ENCODE peak calls at places on chromosomes 13 and 19, in four cellular contexts. One of them, this sample, is unnamed.
A peak's percentile ranks its signal among the peaks of the same experiment; 100 is the strongest.

GRCh38 chr13:27172495-27172842 is 858 bp upstream of the USP12 start:
- DNase-seq in mesenchymal stem cell: no peak
- DNase-seq in H1: no peak
- DNase-seq in H9: no peak
- DNase-seq in this sample: no peak

GRCh38 chr19:44803442-44804428 is 5.2 kb upstream of the BCAM start:
- DNase-seq in mesenchymal stem cell: no peak
- DNase-seq in H1: no peak
- DNase-seq in H9: no peak
- DNase-seq in this sample: no peak

GRCh38 chr13:97640236-97640635 is 206.3 kb downstream of the RAP2A start:
- DNase-seq in mesenchymal stem cell: no peak
- DNase-seq in H1: no peak
- DNase-seq in H9: no peak
- DNase-seq in this sample: no peak

GRCh38 chr13:30107126-30107525 is 200.2 kb downstream of the KATNAL1 start:
- DNase-seq in mesenchymal stem cell: no peak
- DNase-seq in H1: no peak
- DNase-seq in H9: no peak
- DNase-seq in this sample: no peak

GRCh38 chr13:57568865-57569264 is 62.7 kb upstream of the PCDH17 start:
- DNase-seq in mesenchymal stem cell: no peak
- DNase-seq in H1: no peak
- DNase-seq in H9: no peak
- DNase-seq in this sample: no peak

GRCh38 chr19:15812059-15812722 is 3.3 kb downstream of the OR10H1 start:
- DNase-seq in mesenchymal stem cell: no peak
- DNase-seq in H1: no peak
- DNase-seq in H9: no peak
- DNase-seq in this sample: no peak

GRCh38 chr13:41708648-41709175 is 251.4 kb downstream of the RGCC start:
- DNase-seq in mesenchymal stem cell: no peak
- DNase-seq in H1: no peak
- DNase-seq in H9: no peak
- DNase-seq in this sample: no peak

GRCh38 chr13:75481176-75482069 is 546 bp downstream of the TBC1D4 start:
- DNase-seq in mesenchymal stem cell: peak; percentile 53
- DNase-seq in H1: peak; percentile 86
- DNase-seq in H9: peak; percentile 52
- DNase-seq in this sample: peak; percentile 51

GRCh38 chr19:19740755-19741154 is 7.8 kb upstream of the ZNF14 start:
- DNase-seq in mesenchymal stem cell: no peak
- DNase-seq in H1: no peak
- DNase-seq in H9: peak; percentile 21
- DNase-seq in this sample: no peak

GRCh38 chr13:107284168-107284567 is 716.2 kb upstream of the ARGLU1 start:
- DNase-seq in mesenchymal stem cell: peak; percentile 76
- DNase-seq in H1: no peak
- DNase-seq in H9: no peak
- DNase-seq in this sample: no peak

GRCh38 chr13:85508683-85509329 is 290.4 kb downstream of the SLITRK6 start:
- DNase-seq in mesenchymal stem cell: no peak
- DNase-seq in H1: peak; percentile 47
- DNase-seq in H9: peak; percentile 59
- DNase-seq in this sample: no peak

GRCh38 chr19:48480476-48481190 is 11.5 kb downstream of the CYTH2 start:
- DNase-seq in mesenchymal stem cell: no peak
- DNase-seq in H1: no peak
- DNase-seq in H9: no peak
- DNase-seq in this sample: no peak

GRCh38 chr13:106034201-106034600 is 501.3 kb downstream of the EFNB2 start:
- DNase-seq in mesenchymal stem cell: peak; percentile 16
- DNase-seq in H1: no peak
- DNase-seq in H9: no peak
- DNase-seq in this sample: no peak

GRCh38 chr13:73622375-73622774 is 511.8 kb downstream of the KLF12 start:
- DNase-seq in mesenchymal stem cell: no peak
- DNase-seq in H1: no peak
- DNase-seq in H9: no peak
- DNase-seq in this sample: no peak

GRCh38 chr19:41860419-41861097 is 503 bp downstream of the RPS19 start:
- DNase-seq in mesenchymal stem cell: peak; percentile 5
- DNase-seq in H1: no peak
- DNase-seq in H9: no peak
- DNase-seq in this sample: no peak
- H2BK12ac ChIP-seq in mesenchymal stem cell: no peak overlapping the region
- H2BK12ac ChIP-seq in H1: no peak overlapping the region
- H2BK12ac ChIP-seq in H9: no peak overlapping the region
- H2BK12ac ChIP-seq in this sample: no peak overlapping the region

GRCh38 chr19:1261863-1262686 is 7.1 kb upstream of the CIRBP start:
- DNase-seq in mesenchymal stem cell: peak; percentile 54
- DNase-seq in H1: no peak
- DNase-seq in H9: no peak
- DNase-seq in this sample: no peak
- H3K23ac ChIP-seq in mesenchymal stem cell: peak overlapping the region; percentile 66
- H3K23ac ChIP-seq in H1: no peak overlapping the region
- H3K23ac ChIP-seq in H9: no peak overlapping the region
- H3K23ac ChIP-seq in this sample: peak overlapping the region; percentile 91

DNA sequence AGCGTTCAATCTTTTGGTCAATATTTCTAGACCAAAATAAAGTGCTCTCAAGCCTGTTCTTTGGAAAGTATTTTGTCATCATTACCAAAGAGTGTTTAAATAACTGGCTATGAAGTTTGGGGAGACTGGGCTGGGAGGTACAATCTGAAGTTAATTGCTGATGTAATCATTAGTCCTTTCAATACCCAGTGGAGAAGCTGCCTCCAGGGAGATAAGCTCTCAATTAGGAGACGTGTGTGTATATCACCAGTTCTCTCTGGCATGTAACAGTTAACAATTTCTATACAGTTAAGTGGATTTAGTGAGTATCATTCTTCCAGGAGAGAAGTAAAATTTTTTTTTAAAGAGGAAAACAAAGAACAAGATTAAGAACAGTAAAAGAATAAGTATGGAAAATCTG is 1.4 kb downstream of the COL4A1 start:
- DNase-seq in mesenchymal stem cell: no peak
- DNase-seq in H1: no peak
- DNase-seq in H9: no peak
- DNase-seq in this sample: no peak
- H3K9ac ChIP-seq in mesenchymal stem cell: peak overlapping the region; percentile 86
- H3K9ac ChIP-seq in H1: no peak overlapping the region
- H3K9ac ChIP-seq in H9: no peak overlapping the region
- H3K9ac ChIP-seq in this sample: no peak overlapping the region

DNA sequence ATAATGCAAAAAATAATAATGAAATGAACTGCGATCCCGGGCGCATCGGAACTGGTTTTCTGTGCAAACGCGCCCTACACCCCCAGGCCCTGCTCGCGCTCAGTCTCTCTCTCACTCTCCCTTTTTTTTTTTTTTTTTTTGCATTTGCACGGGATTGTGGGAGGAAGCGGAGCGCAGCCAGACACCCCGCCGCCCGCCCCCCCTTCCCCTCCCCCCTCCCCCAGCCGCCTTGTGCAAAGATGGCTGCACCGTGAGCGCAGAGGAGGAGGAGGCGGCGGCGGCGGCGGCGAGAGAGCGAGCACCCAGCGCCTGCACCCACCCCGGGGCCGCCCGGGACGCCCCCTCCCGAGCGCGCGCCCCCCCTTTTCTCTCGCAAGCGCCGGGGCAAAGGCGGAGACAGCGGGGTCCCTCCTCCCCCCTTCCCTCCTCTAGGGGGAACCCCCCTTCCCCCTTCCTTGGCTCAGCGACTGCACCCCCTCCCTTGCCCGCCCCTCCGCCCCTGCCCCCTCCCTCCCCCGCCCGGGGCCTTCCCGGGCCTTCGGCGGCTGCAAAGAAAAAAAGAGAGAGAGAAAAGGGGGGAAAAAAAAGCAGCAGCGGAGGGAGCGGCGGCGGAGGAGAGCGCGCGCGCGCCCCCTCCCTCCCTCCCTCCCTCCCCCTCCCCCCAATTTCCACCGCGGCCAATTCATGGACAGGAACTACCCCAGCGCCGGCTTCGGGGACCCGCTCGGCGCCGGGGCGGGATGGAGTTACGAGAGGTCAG is at the start of gene PRR12:
- DNase-seq in mesenchymal stem cell: peak; percentile 84
- DNase-seq in H1: peak; percentile 77
- DNase-seq in H9: peak; percentile 81
- DNase-seq in this sample: peak; percentile 73
- H2BK12ac ChIP-seq in mesenchymal stem cell: peak within 1 kb of the TSS; percentile 99
- H2BK12ac ChIP-seq in H1: peak within 1 kb of the TSS; percentile 70
- H2BK12ac ChIP-seq in H9: no peak within 1 kb of the TSS
- H2BK12ac ChIP-seq in this sample: peak within 1 kb of the TSS; percentile 97

This sample was measured in neuronal stem cell.